ENCODE peak calls at places on chromosomes 2 and 18, in eight cellular contexts. One of them, this sample, is unnamed. For H3K27me3, the result is how much of the 10 kb centered on the place peaks cover.

GRCh38 chr2:27701676-27702075 is 38.0 kb downstream of the SLC4A1AP start:
- DNase-seq in neural progenitor cell: peak
- DNase-seq in hepatocyte: no peak
- DNase-seq in HCT116: no peak
- DNase-seq in heart left ventricle: peak
- DNase-seq in right atrium auricular region: no peak
- DNase-seq in cardiac muscle cell: peak
- DNase-seq in psoas muscle: peak
- DNase-seq in this sample: no peak

GRCh38 chr18:36441426-36441870 is 143.9 kb downstream of the FHOD3 start:
- DNase-seq in cardiac muscle cell: peak
- DNase-seq in psoas muscle: no peak
- DNase-seq in right atrium auricular region: no peak
- DNase-seq in heart left ventricle: no peak
- DNase-seq in HCT116: no peak
- DNase-seq in neural progenitor cell: no peak
- DNase-seq in hepatocyte: no peak
- DNase-seq in this sample: no peak

GRCh38 chr2:100392715-100393114 is 24.8 kb downstream of the CHST10 start:
- DNase-seq in heart left ventricle: no peak
- DNase-seq in cardiac muscle cell: no peak
- DNase-seq in right atrium auricular region: no peak
- DNase-seq in psoas muscle: no peak
- DNase-seq in HCT116: no peak
- DNase-seq in neural progenitor cell: no peak
- DNase-seq in hepatocyte: no peak
- DNase-seq in this sample: no peak

GRCh38 chr2:85753525-85754312 is at the start of gene ATOH8:
- DNase-seq in heart left ventricle: peak
- DNase-seq in neural progenitor cell: peak
- DNase-seq in cardiac muscle cell: peak
- DNase-seq in HCT116: no peak
- DNase-seq in right atrium auricular region: peak
- DNase-seq in psoas muscle: peak
- DNase-seq in hepatocyte: peak
- DNase-seq in this sample: no peak

GRCh38 chr2:10447300-10448207 is 573 bp downstream of the ODC1 start:
- DNase-seq in psoas muscle: no peak
- DNase-seq in cardiac muscle cell: peak
- DNase-seq in HCT116: no peak
- DNase-seq in heart left ventricle: no peak
- DNase-seq in right atrium auricular region: no peak
- DNase-seq in hepatocyte: peak
- DNase-seq in neural progenitor cell: peak
- DNase-seq in this sample: no peak

GRCh38 chr2:52416340-52416739 is 1351.3 kb upstream of the CHAC2 start:
- DNase-seq in heart left ventricle: no peak
- DNase-seq in right atrium auricular region: no peak
- DNase-seq in psoas muscle: no peak
- DNase-seq in HCT116: peak
- DNase-seq in cardiac muscle cell: no peak
- DNase-seq in hepatocyte: peak
- DNase-seq in neural progenitor cell: peak
- DNase-seq in this sample: no peak

GRCh38 chr2:181106229-181106628 is 125.8 kb downstream of the UBE2E3 start:
- DNase-seq in neural progenitor cell: peak
- DNase-seq in hepatocyte: no peak
- DNase-seq in heart left ventricle: no peak
- DNase-seq in HCT116: no peak
- DNase-seq in psoas muscle: no peak
- DNase-seq in cardiac muscle cell: no peak
- DNase-seq in right atrium auricular region: no peak
- DNase-seq in this sample: no peak

GRCh38 chr2:232296766-232297525 is 81.6 kb upstream of the ALPP start:
- DNase-seq in psoas muscle: no peak
- DNase-seq in heart left ventricle: no peak
- DNase-seq in neural progenitor cell: no peak
- DNase-seq in hepatocyte: no peak
- DNase-seq in right atrium auricular region: no peak
- DNase-seq in HCT116: no peak
- DNase-seq in cardiac muscle cell: no peak
- DNase-seq in this sample: no peak

GRCh38 chr2:12456293-12457151 is 260.2 kb upstream of the TRIB2 start:
- DNase-seq in cardiac muscle cell: peak
- DNase-seq in psoas muscle: peak
- DNase-seq in HCT116: peak
- DNase-seq in neural progenitor cell: peak
- DNase-seq in heart left ventricle: peak
- DNase-seq in right atrium auricular region: peak
- DNase-seq in hepatocyte: peak
- DNase-seq in this sample: peak

GRCh38 chr2:165016772-165017411 is 61.6 kb upstream of the SLC38A11 start:
- DNase-seq in heart left ventricle: no peak
- DNase-seq in psoas muscle: no peak
- DNase-seq in HCT116: peak
- DNase-seq in hepatocyte: peak
- DNase-seq in cardiac muscle cell: peak
- DNase-seq in right atrium auricular region: no peak
- DNase-seq in neural progenitor cell: peak
- DNase-seq in this sample: peak

GRCh38 chr2:56001992-56002391 is 78.4 kb upstream of the EFEMP1 start:
- DNase-seq in neural progenitor cell: no peak
- DNase-seq in right atrium auricular region: no peak
- DNase-seq in psoas muscle: no peak
- DNase-seq in HCT116: no peak
- DNase-seq in cardiac muscle cell: peak
- DNase-seq in heart left ventricle: no peak
- DNase-seq in hepatocyte: no peak
- DNase-seq in this sample: no peak

GRCh38 chr2:241235859-241236593 is 47.5 kb downstream of the ANO7 start:
- DNase-seq in cardiac muscle cell: no peak
- DNase-seq in HCT116: no peak
- DNase-seq in right atrium auricular region: no peak
- DNase-seq in heart left ventricle: no peak
- DNase-seq in psoas muscle: no peak
- DNase-seq in neural progenitor cell: no peak
- DNase-seq in hepatocyte: no peak
- DNase-seq in this sample: no peak

GRCh38 chr18:54260376-54261072 is 8.8 kb upstream of the POLI start:
- DNase-seq in neural progenitor cell: no peak
- DNase-seq in cardiac muscle cell: peak
- DNase-seq in HCT116: no peak
- DNase-seq in hepatocyte: no peak
- DNase-seq in psoas muscle: no peak
- DNase-seq in heart left ventricle: no peak
- DNase-seq in right atrium auricular region: no peak
- DNase-seq in this sample: no peak

GRCh38 chr2:107358362-107358761 is 468.3 kb upstream of the RGPD4 start:
- DNase-seq in psoas muscle: no peak
- DNase-seq in heart left ventricle: no peak
- DNase-seq in neural progenitor cell: no peak
- DNase-seq in right atrium auricular region: no peak
- DNase-seq in HCT116: no peak
- DNase-seq in cardiac muscle cell: no peak
- DNase-seq in hepatocyte: no peak
- DNase-seq in this sample: no peak

DNA sequence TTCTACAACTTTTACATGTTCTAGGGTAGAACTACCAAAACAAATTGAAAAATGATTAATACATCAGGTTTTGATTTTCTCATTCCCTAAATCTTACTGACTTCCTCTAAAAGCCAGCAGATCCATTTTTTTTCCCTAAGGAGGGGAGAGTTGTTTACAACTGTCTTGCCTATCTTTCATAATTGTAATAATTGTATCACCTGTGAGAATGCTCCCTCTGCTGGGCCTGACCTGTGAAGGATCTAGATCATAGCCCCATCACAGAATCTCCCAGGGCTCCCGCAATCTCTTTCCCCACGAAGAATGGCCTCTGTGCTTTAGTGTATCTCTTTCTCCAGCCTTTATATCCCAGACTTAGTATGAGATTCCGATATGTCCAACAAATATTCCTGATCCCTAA is 9.1 kb downstream of the LOXL3 start:
- DNase-seq in hepatocyte: no peak
- DNase-seq in HCT116: no peak
- DNase-seq in psoas muscle: no peak
- DNase-seq in cardiac muscle cell: no peak
- DNase-seq in right atrium auricular region: no peak
- DNase-seq in neural progenitor cell: no peak
- DNase-seq in heart left ventricle: no peak
- DNase-seq in this sample: no peak
- TF ChIP-seq CTCF in hepatocyte: peak
- TF ChIP-seq CTCF in HCT116: peak
- TF ChIP-seq CTCF in psoas muscle: no peak
- TF ChIP-seq CTCF in cardiac muscle cell: no peak
- TF ChIP-seq CTCF in right atrium auricular region: no peak
- TF ChIP-seq CTCF in neural progenitor cell: no peak
- TF ChIP-seq CTCF in heart left ventricle: no peak
- TF ChIP-seq CTCF in this sample: no peak

DNA sequence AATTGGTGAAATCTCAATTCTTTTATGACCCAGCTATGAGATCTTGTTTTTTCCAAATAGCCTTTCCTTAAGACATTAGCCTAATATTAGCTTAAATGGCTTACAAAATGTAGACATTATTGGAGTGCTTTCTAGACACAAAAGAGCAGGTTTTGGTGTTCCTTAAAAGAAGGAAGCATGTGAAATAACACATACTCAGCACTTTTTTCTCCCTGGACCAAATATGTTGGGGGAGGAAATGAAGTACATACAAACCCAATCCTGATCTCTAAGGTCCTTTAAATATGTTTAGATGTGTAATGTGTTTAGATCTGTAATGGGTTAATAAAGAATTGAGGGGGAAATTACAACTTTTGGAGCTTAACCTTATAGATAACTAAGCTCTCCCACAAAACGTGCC is 3.4 kb upstream of the ZDBF2 start:
- DNase-seq in hepatocyte: no peak
- DNase-seq in cardiac muscle cell: no peak
- DNase-seq in neural progenitor cell: no peak
- DNase-seq in right atrium auricular region: no peak
- DNase-seq in psoas muscle: no peak
- DNase-seq in HCT116: no peak
- DNase-seq in heart left ventricle: no peak
- DNase-seq in this sample: no peak
- H3K27me3 ChIP-seq in hepatocyte: half or more
- H3K27me3 ChIP-seq in cardiac muscle cell: half or more
- H3K27me3 ChIP-seq in neural progenitor cell: half or more
- H3K27me3 ChIP-seq in right atrium auricular region: under half
- H3K27me3 ChIP-seq in psoas muscle: half or more
- H3K27me3 ChIP-seq in HCT116: under half
- H3K27me3 ChIP-seq in heart left ventricle: under half
- H3K27me3 ChIP-seq in this sample: under half

DNA sequence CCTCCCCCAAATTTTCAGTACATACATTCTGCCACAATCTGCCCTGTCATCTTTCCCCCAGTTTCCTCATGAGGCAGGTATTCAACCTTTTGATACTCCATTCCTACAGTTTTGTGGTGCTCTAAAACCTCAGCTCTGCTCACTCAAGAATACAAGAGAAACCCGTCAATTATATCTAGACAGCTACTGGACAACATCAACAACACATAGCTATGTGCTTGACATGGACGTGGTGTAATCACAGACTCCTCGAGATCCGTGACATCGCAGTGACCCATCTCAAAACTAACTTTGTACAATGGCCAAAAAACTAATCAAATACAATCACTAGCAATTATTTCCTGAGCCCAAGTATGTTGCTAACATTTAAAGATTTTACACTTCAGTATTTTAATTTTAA is 23.6 kb downstream of the WDSUB1 start:
- DNase-seq in hepatocyte: no peak
- DNase-seq in heart left ventricle: peak
- DNase-seq in neural progenitor cell: no peak
- DNase-seq in psoas muscle: no peak
- DNase-seq in HCT116: no peak
- DNase-seq in cardiac muscle cell: no peak
- DNase-seq in right atrium auricular region: no peak
- DNase-seq in this sample: no peak
- H3K4me3 ChIP-seq in hepatocyte: no peak
- H3K4me3 ChIP-seq in heart left ventricle: no peak
- H3K4me3 ChIP-seq in neural progenitor cell: no peak
- H3K4me3 ChIP-seq in psoas muscle: no peak
- H3K4me3 ChIP-seq in HCT116: no peak
- H3K4me3 ChIP-seq in cardiac muscle cell: no peak
- H3K4me3 ChIP-seq in right atrium auricular region: no peak
- H3K4me3 ChIP-seq in this sample: no peak

DNA sequence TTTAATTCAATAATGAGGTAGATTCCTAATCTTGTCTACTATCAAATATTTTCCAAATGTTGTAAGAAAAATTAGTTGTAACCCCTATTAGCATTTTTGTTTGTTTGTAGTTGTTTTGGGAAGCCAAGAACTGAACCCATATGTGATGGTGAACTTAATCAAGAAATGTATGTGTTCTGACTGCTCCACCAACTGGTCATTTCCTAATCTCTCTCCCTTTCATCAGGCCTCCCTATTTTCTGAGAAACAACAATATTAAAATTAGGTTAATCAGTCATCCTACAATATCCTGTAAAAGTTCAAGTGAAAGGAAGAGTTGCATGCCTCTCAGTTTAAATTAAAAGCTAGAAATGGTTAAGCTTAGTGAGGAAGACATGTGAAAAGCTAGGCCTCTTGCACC is 504.0 kb downstream of the EPHA4 start:
- DNase-seq in hepatocyte: no peak
- DNase-seq in cardiac muscle cell: peak
- DNase-seq in heart left ventricle: no peak
- DNase-seq in neural progenitor cell: no peak
- DNase-seq in psoas muscle: no peak
- DNase-seq in right atrium auricular region: no peak
- DNase-seq in HCT116: no peak
- DNase-seq in this sample: no peak
- TF ChIP-seq CTCF in hepatocyte: no peak
- TF ChIP-seq CTCF in cardiac muscle cell: no peak
- TF ChIP-seq CTCF in heart left ventricle: no peak
- TF ChIP-seq CTCF in neural progenitor cell: no peak
- TF ChIP-seq CTCF in psoas muscle: no peak
- TF ChIP-seq CTCF in right atrium auricular region: no peak
- TF ChIP-seq CTCF in HCT116: no peak
- TF ChIP-seq CTCF in this sample: no peak

This sample was measured in AG04450.